ENCODE peak calls at places on chromosomes 6 and 20, in five cellular contexts. Y is A549; C is lower lobe of right lung; U is CD8-positive, alpha-beta T cell; A is body of pancreas. O is an unnamed sample.

GRCh38 chr6:3337521-3338350 is 79.0 kb downstream of the PSMG4 start:
- ATAC-seq in Y (peak), C (peak), U (no peak), A (no peak), O (no peak)

GRCh38 chr6:46756469-46757205 is 9.9 kb downstream of the ANKRD66 start:
- ATAC-seq in Y (no peak), C (no peak), U (no peak), A (no peak), O (no peak)

GRCh38 chr6:155254139-155254538 is 9.7 kb upstream of the CLDN20 start:
- ATAC-seq in Y (no peak), C (no peak), U (no peak), A (no peak), O (no peak)

GRCh38 chr20:25254986-25255680 is 7.2 kb downstream of the PYGB start:
- ATAC-seq in Y (peak), C (peak), U (no peak), A (peak), O (peak)

GRCh38 chr6:53250761-53251672 is 97.7 kb downstream of the ELOVL5 start:
- ATAC-seq in Y (no peak), C (no peak), U (no peak), A (no peak), O (no peak)

GRCh38 chr20:56808732-56809131 is 179.6 kb downstream of the TFAP2C start:
- ATAC-seq in Y (no peak), C (no peak), U (no peak), A (no peak), O (no peak)

GRCh38 chr20:41786158-41786557 is 168.0 kb upstream of the CHD6 start:
- ATAC-seq in Y (no peak), C (no peak), U (no peak), A (no peak), O (no peak)

GRCh38 chr6:143510991-143511891 is at the start of gene FUCA2:
- ATAC-seq in Y (peak), C (peak), U (peak), A (peak), O (peak)

GRCh38 chr6:1609662-1610496 is at the start of gene FOXC1:
- ATAC-seq in Y (peak), C (peak), U (peak), A (peak), O (peak)

GRCh38 chr20:62952373-62953166 is at the start of gene SLC17A9:
- ATAC-seq in Y (no peak), C (peak), U (peak), A (peak), O (peak)

GRCh38 chr6:26016326-26017275 is 54.0 kb downstream of the TRIM38 start:
- ATAC-seq in Y (no peak), C (no peak), U (no peak), A (no peak), O (no peak)

GRCh38 chr6:25919657-25920056 is 10.8 kb downstream of the SLC17A2 start:
- ATAC-seq in Y (no peak), C (no peak), U (no peak), A (no peak), O (no peak)

GRCh38 chr6:30101423-30101938 is 11.4 kb downstream of the TRIM31 start:
- ATAC-seq in Y (peak), C (peak), U (no peak), A (peak), O (peak)

GRCh38 chr6:97289332-97289731 is 6.3 kb upstream of the MMS22L start:
- ATAC-seq in Y (no peak), C (no peak), U (no peak), A (no peak), O (no peak)
- TF ChIP-seq CTCF in Y (no peak), C (no peak), U (no peak), A (no peak), O (no peak)

GRCh38 chr6:41724638-41725501 is 10.5 kb downstream of the TFEB start:
- ATAC-seq in Y (no peak), C (no peak), U (no peak), A (no peak), O (no peak)
- H3K27ac ChIP-seq in Y (peak), C (peak), U (no peak), A (peak), O (no peak)

DNA sequence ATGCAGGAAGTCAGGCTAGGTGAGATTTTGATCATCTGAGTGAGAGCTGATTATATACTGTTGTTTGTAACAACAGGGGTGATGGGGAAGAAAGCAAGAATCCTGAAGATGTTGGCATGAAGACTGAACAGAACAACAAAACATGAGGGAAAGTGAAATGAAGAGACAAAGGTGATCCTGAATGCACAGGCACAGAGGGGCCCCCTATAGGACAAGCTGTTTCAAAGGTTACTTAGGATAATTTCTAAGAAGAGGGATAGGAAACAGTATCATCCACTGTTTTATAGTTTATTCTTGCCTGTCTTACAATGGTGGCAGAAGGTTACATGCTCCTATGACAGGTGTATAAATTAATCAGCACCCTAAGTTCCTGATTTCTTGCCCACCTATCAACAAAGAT is 192.2 kb downstream of the EDN1 start:
- ATAC-seq in Y (peak), C (no peak), U (no peak), A (no peak), O (no peak)
- TF ChIP-seq CTCF in Y (peak), C (no peak), U (no peak), A (no peak), O (no peak)

GRCh38 chr6:97280766-97281165 is 2.2 kb downstream of the MMS22L start:
- ATAC-seq in Y (no peak), C (no peak), U (no peak), A (no peak), O (no peak)
- H3K27ac ChIP-seq in Y (no peak), C (no peak), U (no peak), A (no peak), O (no peak)

GRCh38 chr6:37485259-37485658 is 14.4 kb downstream of the CCDC167 start:
- ATAC-seq in Y (peak), C (no peak), U (no peak), A (no peak), O (no peak)
- TF ChIP-seq CTCF in Y (no peak), C (no peak), U (no peak), A (no peak), O (no peak)

GRCh38 chr6:31874084-31874670 is 4.6 kb downstream of the SLC44A4 start:
- ATAC-seq in Y (no peak), C (no peak), U (no peak), A (no peak), O (no peak)
- H3K27ac ChIP-seq in Y (no peak), C (no peak), U (no peak), A (no peak), O (no peak)

DNA sequence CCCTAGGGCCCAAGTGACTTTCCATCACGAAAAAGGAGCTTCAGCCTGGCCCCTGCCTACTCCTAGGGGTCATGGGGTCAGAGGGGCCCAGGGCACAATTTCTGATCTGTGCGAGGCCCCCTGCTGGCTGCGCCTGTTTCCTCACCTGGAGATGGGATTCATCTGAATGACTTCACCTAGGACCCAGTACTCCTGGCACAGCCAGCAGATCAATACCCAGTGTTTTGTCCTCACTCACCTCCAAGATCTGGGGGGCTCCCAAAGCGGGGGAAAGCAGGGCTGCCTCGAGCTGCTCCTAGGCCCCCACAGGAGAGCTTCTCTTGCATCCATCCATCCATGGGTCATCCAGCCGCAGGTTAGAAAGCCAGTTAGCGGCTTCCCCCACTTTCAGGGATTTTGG is 33.8 kb downstream of the CD40 start:
- ATAC-seq in Y (peak), C (no peak), U (no peak), A (no peak), O (no peak)
- TF ChIP-seq CTCF in Y (peak), C (peak), U (no peak), A (peak), O (no peak)